ENCODE peak calls at places on chromosomes 5 and 9, in five cellular contexts. N is pancreas, R is HEK293T, W is amniotic epithelial cell, I is HAP-1. L is an unnamed sample.

GRCh38 chr5:171450423-171451246 is 31.2 kb downstream of the FGF18 start:
- DNase-seq in N (no peak), W (peak), I (no peak), R (peak), L (peak)

GRCh38 chr5:17056056-17056690 is 120.1 kb upstream of the MYO10 start:
- DNase-seq in N (no peak), R (no peak), I (peak), W (no peak), L (peak)

GRCh38 chr9:131048332-131048731 is 39.4 kb downstream of the LAMC3 start:
- DNase-seq in W (no peak), N (no peak), I (no peak), R (no peak), L (no peak)

GRCh38 chr9:35844628-35845301 is 15.7 kb downstream of the TMEM8B start:
- DNase-seq in N (no peak), W (peak), R (no peak), I (no peak), L (peak)

GRCh38 chr9:127181595-127182190 is 59.3 kb upstream of the ANGPTL2 start:
- DNase-seq in R (no peak), W (no peak), I (peak), N (no peak), L (no peak)

GRCh38 chr5:131324311-131324710 is 60.5 kb downstream of the CDC42SE2 start:
- DNase-seq in I (peak), N (no peak), R (no peak), W (no peak), L (no peak)

GRCh38 chr5:1209896-1210776 is 8.7 kb downstream of the SLC6A19 start:
- DNase-seq in N (peak), W (no peak), I (no peak), R (no peak), L (no peak)

GRCh38 chr5:125117556-125117955 is 371.1 kb upstream of the ZNF608 start:
- DNase-seq in R (no peak), N (no peak), I (no peak), W (no peak), L (no peak)

GRCh38 chr9:69376651-69377050 is 51.6 kb downstream of the ENTREP1 start:
- DNase-seq in R (no peak), I (no peak), W (peak), N (no peak), L (peak)

GRCh38 chr5:39654715-39655114 is 229.9 kb upstream of the DAB2 start:
- DNase-seq in N (no peak), R (no peak), W (no peak), I (no peak), L (no peak)

GRCh38 chr5:175037820-175038219 is 313.4 kb downstream of the MSX2 start:
- DNase-seq in N (no peak), W (no peak), I (no peak), R (no peak), L (no peak)

GRCh38 chr5:67807116-67807888 is 408.3 kb upstream of the PIK3R1 start:
- DNase-seq in W (no peak), N (no peak), I (no peak), R (no peak), L (no peak)

L was measured in mesenchymal stem cell.